ENCODE peak calls at places on chromosomes 6 and 20, in four cellular contexts. G is GM12878, I is H1, Z is HepG2. T is an unnamed sample.

GRCh38 chr20:20614391-20614790 is 98.1 kb downstream of the RALGAPA2 start:
- DNase-seq in G (no peak), I (no peak), Z (no peak), T (no peak)

GRCh38 chr20:21490105-21490504 is 23.8 kb downstream of the NKX2-2 start:
- DNase-seq in G (no peak), I (no peak), Z (no peak), T (no peak)

GRCh38 chr6:15843226-15843625 is 180.4 kb upstream of the DTNBP1 start:
- DNase-seq in G (no peak), I (no peak), Z (no peak), T (no peak)

GRCh38 chr6:108175592-108176279 is 9.9 kb downstream of the NR2E1 start:
- DNase-seq in G (no peak), I (no peak), Z (no peak), T (peak; percentile 43)

GRCh38 chr20:48995599-48995998 is 50.5 kb upstream of the CSE1L start:
- DNase-seq in G (no peak), I (no peak), Z (no peak), T (no peak)

GRCh38 chr6:45698046-45698445 is 317.6 kb downstream of the CLIC5 start:
- DNase-seq in G (no peak), I (no peak), Z (no peak), T (no peak)

GRCh38 chr6:37173573-37174195 is 3.7 kb downstream of the PIM1 start:
- DNase-seq in G (no peak), I (no peak), Z (no peak), T (no peak)

GRCh38 chr6:40308533-40309306 is 278.4 kb downstream of the LRFN2 start:
- DNase-seq in G (peak; percentile 11), I (peak; percentile 29), Z (peak; percentile 56), T (peak; percentile 82)

GRCh38 chr20:54980321-54980960 is 505.0 kb downstream of the DOK5 start:
- DNase-seq in G (no peak), I (no peak), Z (no peak), T (peak; percentile 24)

GRCh38 chr20:43744121-43744520 is 17.3 kb upstream of the GTSF1L start:
- DNase-seq in G (no peak), I (no peak), Z (no peak), T (no peak)

GRCh38 chr6:112437053-112437452 is 89.9 kb downstream of the RFPL4B start:
- DNase-seq in G (no peak), I (no peak), Z (no peak), T (no peak)

GRCh38 chr6:42028234-42029061 is 21.9 kb upstream of the TAF8 start:
- DNase-seq in G (no peak), I (no peak), Z (no peak), T (no peak)

GRCh38 chr6:110282412-110282811 is 75.7 kb downstream of the METTL24 start:
- DNase-seq in G (no peak), I (no peak), Z (no peak), T (no peak)

GRCh38 chr6:13794184-13794583 is 20.2 kb downstream of the MCUR1 start:
- DNase-seq in G (peak; percentile 63), I (no peak), Z (no peak), T (no peak)

GRCh38 chr6:56055066-56055465 is 179.7 kb upstream of the BMP5 start:
- DNase-seq in G (no peak), I (no peak), Z (no peak), T (no peak)

GRCh38 chr20:63025534-63026331 is 19.0 kb upstream of the BHLHE23 start:
- DNase-seq in G (no peak), I (no peak), Z (no peak), T (peak; percentile 65)

GRCh38 chr6:34386316-34387137 is 5.9 kb downstream of the NUDT3 start:
- DNase-seq in G (no peak), I (no peak), Z (peak; percentile 78), T (no peak)

GRCh38 chr6:112036088-112036637 is 17.7 kb upstream of the CCN6 start:
- DNase-seq in G (no peak), I (no peak), Z (no peak), T (no peak)

GRCh38 chr20:38060536-38060935 is 27.0 kb downstream of the RPRD1B start:
- DNase-seq in G (no peak), I (peak; percentile 47), Z (no peak), T (no peak)

GRCh38 chr6:7974932-7975763 is 64.6 kb upstream of the TXNDC5 start:
- DNase-seq in G (no peak), I (no peak), Z (peak; percentile 100), T (peak; percentile 39)

GRCh38 chr6:20969551-20969950 is 435.3 kb downstream of the CDKAL1 start:
- DNase-seq in G (no peak), I (no peak), Z (no peak), T (no peak)

GRCh38 chr20:7858851-7859250 is 81.4 kb downstream of the HAO1 start:
- DNase-seq in G (no peak), I (no peak), Z (no peak), T (no peak)

GRCh38 chr6:134420638-134421181 is 102.8 kb upstream of the SGK1 start:
- DNase-seq in G (no peak), I (no peak), Z (no peak), T (no peak)

GRCh38 chr20:10414982-10415650 is 18.9 kb downstream of the MKKS start:
- DNase-seq in G (no peak), I (no peak), Z (no peak), T (no peak)

GRCh38 chr20:41447026-41447425 is 80.4 kb upstream of the EMILIN3 start:
- DNase-seq in G (no peak), I (no peak), Z (no peak), T (no peak)

GRCh38 chr6:21749754-21750153 is 156.2 kb downstream of the SOX4 start:
- DNase-seq in G (no peak), I (no peak), Z (no peak), T (peak; percentile 44)

GRCh38 chr20:52078289-52078688 is 113.3 kb downstream of the ZFP64 start:
- DNase-seq in G (no peak), I (no peak), Z (peak; percentile 26), T (no peak)

GRCh38 chr6:170080828-170081368 is 210.0 kb downstream of the DLL1 start:
- DNase-seq in G (no peak), I (no peak), Z (no peak), T (no peak)

GRCh38 chr6:158002951-158003853 is 21.5 kb downstream of the SYNJ2 start:
- DNase-seq in G (no peak), I (no peak), Z (no peak), T (no peak)

GRCh38 chr6:11085758-11086435 is 7.7 kb upstream of the SMIM13 start:
- DNase-seq in G (no peak), I (no peak), Z (no peak), T (no peak)

GRCh38 chr6:91476000-91476399 is 889.1 kb upstream of the MAP3K7 start:
- DNase-seq in G (no peak), I (no peak), Z (peak; percentile 7), T (peak; percentile 1)

GRCh38 chr6:57021086-57021720 is 25.3 kb upstream of the KIAA1586 start:
- DNase-seq in G (no peak), I (no peak), Z (peak; percentile 46), T (peak; percentile 57)

GRCh38 chr6:84512396-84512795 is 252.0 kb downstream of the TBX18 start:
- DNase-seq in G (no peak), I (no peak), Z (no peak), T (no peak)

GRCh38 chr6:158861686-158862381 is 42.7 kb upstream of the EZR start:
- DNase-seq in G (no peak), I (no peak), Z (no peak), T (no peak)

GRCh38 chr6:142887534-142887933 is 57.4 kb downstream of the HIVEP2 start:
- DNase-seq in G (no peak), I (no peak), Z (no peak), T (no peak)

GRCh38 chr6:168125429-168126001 is 46.5 kb upstream of the FRMD1 start:
- DNase-seq in G (no peak), I (no peak), Z (no peak), T (no peak)

GRCh38 chr20:42688576-42688975 is 501.1 kb downstream of the PTPRT start:
- DNase-seq in G (no peak), I (no peak), Z (no peak), T (no peak)

GRCh38 chr6:75217203-75217602 is 11.3 kb upstream of the COL12A1 start:
- DNase-seq in G (no peak), I (no peak), Z (no peak), T (no peak)

GRCh38 chr6:54193560-54193959 is 82.3 kb downstream of the MLIP start:
- DNase-seq in G (no peak), I (no peak), Z (no peak), T (no peak)

GRCh38 chr6:71080793-71081192 is 123.9 kb upstream of the B3GAT2 start:
- DNase-seq in G (no peak), I (no peak), Z (no peak), T (no peak)
- TF ChIP-seq TCF12 in G (no peak), I (no peak), Z (no peak), T (no peak)

DNA sequence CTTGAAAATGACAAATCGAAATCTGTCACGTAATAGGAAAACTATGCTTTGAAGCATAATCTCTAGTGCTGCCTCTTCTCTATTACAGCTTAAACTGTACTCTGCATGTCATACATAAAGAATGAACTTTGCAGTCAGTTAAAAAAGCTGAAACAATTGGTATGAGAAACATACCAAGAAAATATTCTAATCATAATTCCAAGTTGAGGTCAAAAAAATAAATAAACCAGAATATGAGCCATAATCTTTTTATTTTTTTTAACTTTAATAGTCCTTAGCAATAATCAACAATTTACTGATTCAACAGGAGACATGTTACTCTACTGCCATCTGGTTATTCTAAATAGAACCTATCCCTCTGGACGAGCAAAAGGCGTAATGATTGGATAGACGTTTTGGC is 224.3 kb upstream of the FLRT3 start:
- DNase-seq in G (no peak), I (no peak), Z (no peak), T (no peak)
- TF ChIP-seq RAD21 in G (no peak), I (no peak), Z (no peak), T (no peak)

GRCh38 chr6:33079575-33079974 is 3.8 kb downstream of the HLA-DPB1 start:
- DNase-seq in G (no peak), I (no peak), Z (no peak), T (no peak)

GRCh38 chr6:33082702-33083101 is 6.9 kb downstream of the HLA-DPB1 start:
- DNase-seq in G (no peak), I (no peak), Z (peak; percentile 55), T (peak; percentile 27)

GRCh38 chr6:33078919-33079521 is 3.2 kb downstream of the HLA-DPB1 start:
- DNase-seq in G (no peak), I (no peak), Z (no peak), T (no peak)

GRCh38 chr6:33080127-33081089 is 4.6 kb downstream of the HLA-DPB1 start:
- DNase-seq in G (no peak), I (peak; percentile 64), Z (no peak), T (peak; percentile 52)

GRCh38 chr6:33081098-33081824 is 5.5 kb downstream of the HLA-DPB1 start:
- DNase-seq in G (no peak), I (no peak), Z (no peak), T (no peak)
- TF ChIP-seq TCF12 in G (no peak), I (no peak), Z (no peak), T (no peak)

DNA sequence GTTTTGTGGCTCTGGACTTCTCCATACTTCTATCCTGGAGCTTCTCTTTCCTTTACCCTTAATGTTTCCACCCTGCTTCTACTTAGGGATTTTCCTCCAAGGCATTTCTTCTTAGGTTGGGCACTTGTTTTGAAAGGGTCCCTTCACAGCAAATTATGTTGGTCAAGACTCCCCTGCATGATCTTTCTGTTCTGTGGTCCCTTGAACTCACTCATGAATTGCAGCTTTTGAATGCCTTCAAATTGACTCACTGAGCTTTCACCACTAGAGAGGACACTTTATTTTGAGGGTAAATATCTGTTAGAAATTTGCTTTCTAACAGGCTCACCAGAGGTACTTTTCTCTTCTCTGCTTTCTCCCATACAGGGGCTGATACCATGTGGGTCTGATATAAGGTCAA is 105.0 kb downstream of the CENPW start:
- DNase-seq in G (no peak), I (no peak), Z (no peak), T (no peak)
- TF ChIP-seq RAD21 in G (no peak), I (no peak), Z (no peak), T (no peak)

T was measured in SK-N-SH.